ENCODE peak calls at places on chromosome 21, in four cellular contexts. One of them, this sample, is unnamed.

GRCh38 chr21:45322231-45322959 is 34.7 kb upstream of the POFUT2 start:
- DNase-seq in epithelial cell of esophagus: no peak
- DNase-seq in colonic mucosa: no peak
- DNase-seq in mammary epithelial cell: no peak
- DNase-seq in this sample: no peak

GRCh38 chr21:34914239-34914638 is 134.9 kb downstream of the RUNX1 start:
- DNase-seq in epithelial cell of esophagus: no peak
- DNase-seq in mammary epithelial cell: no peak
- DNase-seq in colonic mucosa: no peak
- DNase-seq in this sample: no peak

GRCh38 chr21:46035809-46036695 is 54.5 kb downstream of the COL6A1 start:
- DNase-seq in mammary epithelial cell: no peak
- DNase-seq in epithelial cell of esophagus: no peak
- DNase-seq in colonic mucosa: no peak
- DNase-seq in this sample: peak; percentile 70

GRCh38 chr21:44752701-44753235 is 41.4 kb upstream of the TSPEAR start:
- DNase-seq in mammary epithelial cell: peak; percentile 95
- DNase-seq in colonic mucosa: no peak
- DNase-seq in epithelial cell of esophagus: peak; percentile 93
- DNase-seq in this sample: no peak

GRCh38 chr21:21268061-21268471 is 269.9 kb downstream of the NCAM2 start:
- DNase-seq in mammary epithelial cell: no peak
- DNase-seq in epithelial cell of esophagus: no peak
- DNase-seq in colonic mucosa: no peak
- DNase-seq in this sample: no peak

GRCh38 chr21:34536311-34536710 is 24.3 kb upstream of the KCNE1 start:
- DNase-seq in mammary epithelial cell: no peak
- DNase-seq in epithelial cell of esophagus: no peak
- DNase-seq in colonic mucosa: no peak
- DNase-seq in this sample: no peak

GRCh38 chr21:44087426-44088400 is 19.5 kb upstream of the PWP2 start:
- DNase-seq in colonic mucosa: peak; percentile 29
- DNase-seq in mammary epithelial cell: no peak
- DNase-seq in epithelial cell of esophagus: no peak
- DNase-seq in this sample: no peak

GRCh38 chr21:46172863-46173528 is 11.3 kb downstream of the SPATC1L start:
- DNase-seq in epithelial cell of esophagus: no peak
- DNase-seq in colonic mucosa: peak; percentile 12
- DNase-seq in mammary epithelial cell: no peak
- DNase-seq in this sample: no peak

GRCh38 chr21:21101911-21102310 is 103.7 kb downstream of the NCAM2 start:
- DNase-seq in mammary epithelial cell: no peak
- DNase-seq in epithelial cell of esophagus: no peak
- DNase-seq in colonic mucosa: no peak
- DNase-seq in this sample: peak; percentile 23

GRCh38 chr21:46151989-46152938 is 3.1 kb downstream of the FTCD start:
- DNase-seq in mammary epithelial cell: no peak
- DNase-seq in colonic mucosa: no peak
- DNase-seq in epithelial cell of esophagus: no peak
- DNase-seq in this sample: no peak

GRCh38 chr21:25115021-25115420 is 492.3 kb downstream of the MRPL39 start:
- DNase-seq in mammary epithelial cell: no peak
- DNase-seq in colonic mucosa: no peak
- DNase-seq in epithelial cell of esophagus: no peak
- DNase-seq in this sample: no peak

GRCh38 chr21:43904316-43904925 is 39.4 kb downstream of the AGPAT3 start:
- DNase-seq in mammary epithelial cell: no peak
- DNase-seq in epithelial cell of esophagus: no peak
- DNase-seq in colonic mucosa: no peak
- DNase-seq in this sample: no peak

GRCh38 chr21:44756416-44757185 is 45.0 kb downstream of the UBE2G2 start:
- DNase-seq in epithelial cell of esophagus: peak; percentile 72
- DNase-seq in mammary epithelial cell: no peak
- DNase-seq in colonic mucosa: no peak
- DNase-seq in this sample: no peak

GRCh38 chr21:46144464-46145070 is 10.8 kb downstream of the FTCD start:
- DNase-seq in colonic mucosa: no peak
- DNase-seq in epithelial cell of esophagus: no peak
- DNase-seq in mammary epithelial cell: no peak
- DNase-seq in this sample: no peak

GRCh38 chr21:26798856-26799751 is 46.1 kb downstream of the ADAMTS1 start:
- DNase-seq in mammary epithelial cell: no peak
- DNase-seq in epithelial cell of esophagus: peak; percentile 33
- DNase-seq in colonic mucosa: no peak
- DNase-seq in this sample: no peak

GRCh38 chr21:36164427-36164784 is 7.8 kb downstream of the DOP1B start:
- DNase-seq in mammary epithelial cell: no peak
- DNase-seq in colonic mucosa: peak; percentile 73
- DNase-seq in epithelial cell of esophagus: no peak
- DNase-seq in this sample: no peak

GRCh38 chr21:27818847-27819246 is 852.0 kb upstream of the ADAMTS5 start:
- DNase-seq in epithelial cell of esophagus: peak; percentile 77
- DNase-seq in mammary epithelial cell: peak; percentile 43
- DNase-seq in colonic mucosa: no peak
- DNase-seq in this sample: no peak

GRCh38 chr21:14569868-14570267 is 23.8 kb upstream of the SAMSN1 start:
- DNase-seq in epithelial cell of esophagus: no peak
- DNase-seq in colonic mucosa: no peak
- DNase-seq in mammary epithelial cell: no peak
- DNase-seq in this sample: no peak

GRCh38 chr21:45575993-45576837 is 34.0 kb upstream of the SLC19A1 start:
- DNase-seq in epithelial cell of esophagus: no peak
- DNase-seq in colonic mucosa: no peak
- DNase-seq in mammary epithelial cell: no peak
- DNase-seq in this sample: no peak

GRCh38 chr21:17602874-17603273 is 9.8 kb downstream of the BTG3 start:
- DNase-seq in epithelial cell of esophagus: no peak
- DNase-seq in colonic mucosa: no peak
- DNase-seq in mammary epithelial cell: peak; percentile 27
- DNase-seq in this sample: no peak

GRCh38 chr21:35438643-35439404 is 389.7 kb upstream of the RUNX1 start:
- DNase-seq in mammary epithelial cell: peak; percentile 55
- DNase-seq in colonic mucosa: peak; percentile 44
- DNase-seq in epithelial cell of esophagus: peak; percentile 57
- DNase-seq in this sample: no peak

GRCh38 chr21:46213620-46214286 is 14.8 kb downstream of the LSS start:
- DNase-seq in epithelial cell of esophagus: no peak
- DNase-seq in colonic mucosa: no peak
- DNase-seq in mammary epithelial cell: no peak
- DNase-seq in this sample: no peak

GRCh38 chr21:34078915-34079314 is 5.5 kb downstream of the MRPS6 start:
- DNase-seq in epithelial cell of esophagus: no peak
- DNase-seq in mammary epithelial cell: no peak
- DNase-seq in colonic mucosa: peak; percentile 67
- DNase-seq in this sample: no peak

GRCh38 chr21:30676737-30677136 is 34.1 kb downstream of the KRTAP20-3 start:
- DNase-seq in colonic mucosa: no peak
- DNase-seq in epithelial cell of esophagus: peak; percentile 2
- DNase-seq in mammary epithelial cell: peak; percentile 3
- DNase-seq in this sample: no peak

GRCh38 chr21:45030637-45031218 is 43.7 kb upstream of the ADARB1 start:
- DNase-seq in epithelial cell of esophagus: no peak
- DNase-seq in mammary epithelial cell: no peak
- DNase-seq in colonic mucosa: no peak
- DNase-seq in this sample: peak; percentile 54

GRCh38 chr21:40680311-40680710 is 166.6 kb downstream of the DSCAM start:
- DNase-seq in epithelial cell of esophagus: no peak
- DNase-seq in mammary epithelial cell: no peak
- DNase-seq in colonic mucosa: no peak
- DNase-seq in this sample: no peak

GRCh38 chr21:46477765-46478164 is 19.1 kb downstream of the DIP2A start:
- DNase-seq in colonic mucosa: no peak
- DNase-seq in epithelial cell of esophagus: peak; percentile 89
- DNase-seq in mammary epithelial cell: peak; percentile 80
- DNase-seq in this sample: no peak

GRCh38 chr21:46482225-46482845 is 23.6 kb downstream of the DIP2A start:
- DNase-seq in epithelial cell of esophagus: no peak
- DNase-seq in mammary epithelial cell: no peak
- DNase-seq in colonic mucosa: no peak
- DNase-seq in this sample: no peak

GRCh38 chr21:25577765-25578069 is 29.6 kb downstream of the MRPL39 start:
- DNase-seq in colonic mucosa: no peak
- DNase-seq in mammary epithelial cell: no peak
- DNase-seq in epithelial cell of esophagus: no peak
- DNase-seq in this sample: no peak

GRCh38 chr21:45343891-45344290 is 56.2 kb upstream of the POFUT2 start:
- DNase-seq in epithelial cell of esophagus: no peak
- DNase-seq in mammary epithelial cell: no peak
- DNase-seq in colonic mucosa: no peak
- DNase-seq in this sample: no peak

GRCh38 chr21:45875416-45875760 is 106.2 kb upstream of the COL6A1 start:
- DNase-seq in mammary epithelial cell: no peak
- DNase-seq in epithelial cell of esophagus: no peak
- DNase-seq in colonic mucosa: no peak
- DNase-seq in this sample: no peak

GRCh38 chr21:21003701-21004100 is 5.5 kb downstream of the NCAM2 start:
- DNase-seq in epithelial cell of esophagus: peak; percentile 5
- DNase-seq in mammary epithelial cell: no peak
- DNase-seq in colonic mucosa: no peak
- DNase-seq in this sample: no peak

GRCh38 chr21:46127239-46128105 is 27.9 kb downstream of the FTCD start:
- DNase-seq in mammary epithelial cell: no peak
- DNase-seq in colonic mucosa: no peak
- DNase-seq in epithelial cell of esophagus: no peak
- DNase-seq in this sample: no peak

GRCh38 chr21:46097826-46098286 is at the start of gene COL6A2:
- DNase-seq in colonic mucosa: peak; percentile 40
- DNase-seq in mammary epithelial cell: no peak
- DNase-seq in epithelial cell of esophagus: no peak
- DNase-seq in this sample: no peak

GRCh38 chr21:46191257-46191685 is 7.0 kb upstream of the SPATC1L start:
- DNase-seq in mammary epithelial cell: peak; percentile 47
- DNase-seq in colonic mucosa: peak; percentile 18
- DNase-seq in epithelial cell of esophagus: peak; percentile 75
- DNase-seq in this sample: peak; percentile 48

GRCh38 chr21:38503588-38503987 is 5.3 kb upstream of the ERG start:
- DNase-seq in mammary epithelial cell: peak; percentile 52
- DNase-seq in colonic mucosa: no peak
- DNase-seq in epithelial cell of esophagus: no peak
- DNase-seq in this sample: peak; percentile 63

GRCh38 chr21:38507374-38507942 is 9.2 kb upstream of the ERG start:
- DNase-seq in mammary epithelial cell: no peak
- DNase-seq in colonic mucosa: no peak
- DNase-seq in epithelial cell of esophagus: no peak
- DNase-seq in this sample: no peak

GRCh38 chr21:38504056-38504455 is 5.8 kb upstream of the ERG start:
- DNase-seq in colonic mucosa: no peak
- DNase-seq in mammary epithelial cell: no peak
- DNase-seq in epithelial cell of esophagus: no peak
- DNase-seq in this sample: no peak

GRCh38 chr21:38506606-38507331 is 8.5 kb upstream of the ERG start:
- DNase-seq in epithelial cell of esophagus: no peak
- DNase-seq in colonic mucosa: peak; percentile 74
- DNase-seq in mammary epithelial cell: no peak
- DNase-seq in this sample: no peak

GRCh38 chr21:38505654-38506523 is 7.6 kb upstream of the ERG start:
- DNase-seq in epithelial cell of esophagus: peak; percentile 81
- DNase-seq in mammary epithelial cell: peak; percentile 76
- DNase-seq in colonic mucosa: peak; percentile 71
- DNase-seq in this sample: no peak
- H3K4me3 ChIP-seq in epithelial cell of esophagus: no peak overlapping the region
- H3K4me3 ChIP-seq in mammary epithelial cell: no peak overlapping the region
- H3K4me3 ChIP-seq in colonic mucosa: no peak overlapping the region
- H3K4me3 ChIP-seq in this sample: no peak overlapping the region

DNA sequence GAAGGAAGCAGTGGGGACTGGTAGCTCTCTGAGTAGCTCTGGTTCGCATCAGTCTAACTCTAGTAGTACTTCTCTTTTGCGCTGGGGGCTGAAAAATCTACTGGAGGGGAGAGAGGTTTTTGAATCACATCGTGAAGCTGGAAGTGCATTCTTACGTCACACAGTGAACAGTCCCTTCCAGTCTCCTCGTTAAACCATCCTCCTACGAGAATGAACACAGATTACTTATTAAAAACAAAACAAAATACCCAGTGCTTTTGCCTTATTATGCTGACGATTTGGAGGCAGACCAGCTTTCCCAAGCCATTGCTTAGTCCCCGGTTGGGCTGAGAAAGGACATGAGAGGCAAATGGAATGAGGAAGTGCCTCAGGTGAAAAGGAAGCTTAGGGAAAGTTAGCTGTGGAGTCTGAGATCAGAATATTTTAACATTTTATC is 16.1 kb downstream of the HUNK start:
- DNase-seq in epithelial cell of esophagus: peak; percentile 51
- DNase-seq in colonic mucosa: no peak
- DNase-seq in mammary epithelial cell: no peak
- DNase-seq in this sample: no peak
- H3K4me3 ChIP-seq in epithelial cell of esophagus: no peak overlapping the region
- H3K4me3 ChIP-seq in colonic mucosa: no peak overlapping the region
- H3K4me3 ChIP-seq in mammary epithelial cell: no peak overlapping the region
- H3K4me3 ChIP-seq in this sample: no peak overlapping the region

GRCh38 chr21:42233067-42233981 is 14.4 kb downstream of the ABCG1 start:
- DNase-seq in colonic mucosa: peak; percentile 76
- DNase-seq in mammary epithelial cell: no peak
- DNase-seq in epithelial cell of esophagus: peak; percentile 44
- DNase-seq in this sample: no peak

GRCh38 chr21:42230636-42231035 is 11.7 kb downstream of the ABCG1 start:
- DNase-seq in epithelial cell of esophagus: no peak
- DNase-seq in mammary epithelial cell: no peak
- DNase-seq in colonic mucosa: no peak
- DNase-seq in this sample: no peak

GRCh38 chr21:42231761-42232160 is 12.8 kb downstream of the ABCG1 start:
- DNase-seq in colonic mucosa: no peak
- DNase-seq in mammary epithelial cell: no peak
- DNase-seq in epithelial cell of esophagus: no peak
- DNase-seq in this sample: no peak

GRCh38 chr21:42234026-42234425 is 15.1 kb downstream of the ABCG1 start:
- DNase-seq in epithelial cell of esophagus: no peak
- DNase-seq in colonic mucosa: no peak
- DNase-seq in mammary epithelial cell: no peak
- DNase-seq in this sample: no peak

GRCh38 chr21:42232176-42232825 is 13.4 kb downstream of the ABCG1 start:
- DNase-seq in colonic mucosa: no peak
- DNase-seq in mammary epithelial cell: no peak
- DNase-seq in epithelial cell of esophagus: no peak
- DNase-seq in this sample: no peak
- H3K4me3 ChIP-seq in colonic mucosa: no peak overlapping the region
- H3K4me3 ChIP-seq in mammary epithelial cell: no peak overlapping the region
- H3K4me3 ChIP-seq in epithelial cell of esophagus: no peak overlapping the region
- H3K4me3 ChIP-seq in this sample: no peak overlapping the region

DNA sequence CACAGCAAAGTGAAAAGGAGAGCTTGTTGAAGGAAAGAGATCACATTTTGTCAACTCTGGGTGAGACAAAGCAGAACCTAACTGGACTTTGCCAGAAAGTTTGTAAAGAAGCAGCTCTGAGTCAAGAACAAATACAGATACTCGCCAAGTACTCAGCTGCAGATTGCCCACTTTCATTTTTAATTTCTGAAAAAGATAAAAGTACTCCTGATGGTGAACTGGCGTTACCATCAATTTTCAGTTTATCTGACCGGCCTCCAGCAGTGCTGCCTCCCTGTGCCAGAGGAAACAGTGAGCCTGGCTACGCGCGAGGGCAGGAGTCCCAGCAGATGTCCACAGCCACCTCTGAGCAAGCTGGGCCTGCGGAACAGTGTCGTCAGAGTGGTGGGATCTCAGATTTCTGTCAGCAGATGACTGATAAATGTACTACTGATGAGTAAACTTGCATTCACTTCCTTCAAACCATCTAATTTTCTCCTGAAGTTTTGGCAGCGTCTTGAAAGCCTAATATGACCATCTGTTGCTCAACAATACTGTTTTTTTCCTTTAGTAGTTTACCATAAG is 43.8 kb downstream of the BACH1 start:
- DNase-seq in epithelial cell of esophagus: peak; percentile 93
- DNase-seq in mammary epithelial cell: peak; percentile 72
- DNase-seq in colonic mucosa: no peak
- DNase-seq in this sample: peak; percentile 99
- H3K4me3 ChIP-seq in epithelial cell of esophagus: no peak overlapping the region
- H3K4me3 ChIP-seq in mammary epithelial cell: no peak overlapping the region
- H3K4me3 ChIP-seq in colonic mucosa: no peak overlapping the region
- H3K4me3 ChIP-seq in this sample: no peak overlapping the region